ENCODE peak calls at places on chromosomes 5 and 9, in six cellular contexts. K is colonic mucosa, R is heart left ventricle, W is adrenal gland, U is AG04450, N is right cardiac atrium. G is an unnamed sample.

GRCh38 chr5:59335544-59335943 is 558.0 kb downstream of the PDE4D start:
- DNase-seq in U (no peak), N (no peak), W (no peak), K (no peak), R (no peak), G (no peak)

GRCh38 chr5:37774912-37775483 is 64.8 kb downstream of the GDNF start:
- DNase-seq in W (no peak), R (no peak), N (no peak), K (peak; percentile 23), U (no peak), G (no peak)

GRCh38 chr9:93461414-93461743 is 8.0 kb upstream of the FAM120AOS start:
- DNase-seq in N (no peak), K (no peak), W (no peak), R (no peak), U (no peak), G (no peak)

GRCh38 chr5:90111354-90112070 is 298.0 kb downstream of the CETN3 start:
- DNase-seq in U (no peak), N (no peak), K (no peak), R (no peak), W (no peak), G (no peak)

GRCh38 chr5:96615223-96615622 is 47.0 kb upstream of the CAST start:
- DNase-seq in R (no peak), K (no peak), N (peak; percentile 48), W (no peak), U (no peak), G (no peak)

GRCh38 chr9:69658987-69659677 is 13.0 kb downstream of the APBA1 start:
- DNase-seq in W (no peak), U (no peak), K (no peak), N (no peak), R (no peak), G (no peak)

GRCh38 chr9:70510157-70510770 is 95.8 kb upstream of the KLF9 start:
- DNase-seq in K (peak; percentile 59), W (peak; percentile 65), U (no peak), R (peak; percentile 35), N (peak; percentile 72), G (peak; percentile 65)

GRCh38 chr5:151707566-151707965 is 20.9 kb upstream of the SPARC start:
- DNase-seq in N (no peak), W (peak; percentile 50), R (peak; percentile 18), K (no peak), U (no peak), G (no peak)

GRCh38 chr5:4099401-4099800 is 503.8 kb downstream of the IRX1 start:
- DNase-seq in W (no peak), K (no peak), N (no peak), R (no peak), U (no peak), G (no peak)

GRCh38 chr9:135296783-135297715 is 182.5 kb upstream of the PPP1R26 start:
- DNase-seq in W (no peak), N (peak; percentile 26), R (no peak), U (no peak), K (no peak), G (no peak)

GRCh38 chr9:112299514-112299913 is 33.9 kb downstream of the PTBP3 start:
- DNase-seq in K (no peak), U (no peak), N (no peak), R (no peak), W (no peak), G (no peak)

GRCh38 chr5:115160975-115161475 is 8.7 kb downstream of the TRIM36 start:
- DNase-seq in U (no peak), N (no peak), R (no peak), K (no peak), W (no peak), G (no peak)

GRCh38 chr5:306011-306805 is 15.3 kb upstream of the AHRR start:
- DNase-seq in K (no peak), U (no peak), W (peak; percentile 45), N (no peak), R (no peak), G (no peak)

GRCh38 chr9:95211028-95211427 is 106.5 kb downstream of the FANCC start:
- DNase-seq in K (no peak), W (no peak), U (no peak), N (peak; percentile 57), R (no peak), G (no peak)

GRCh38 chr5:174457141-174457678 is 267.2 kb upstream of the MSX2 start:
- DNase-seq in R (no peak), W (no peak), K (no peak), N (peak; percentile 13), U (no peak), G (no peak)

GRCh38 chr5:121969660-121970295 is 8.0 kb downstream of the SRFBP1 start:
- DNase-seq in U (no peak), W (no peak), R (no peak), K (no peak), N (no peak), G (no peak)

GRCh38 chr5:65749956-65750355 is 28.0 kb downstream of the NLN start:
- DNase-seq in W (no peak), K (no peak), U (no peak), N (no peak), R (no peak), G (no peak)

GRCh38 chr5:157180374-157181264 is at the start of gene ITK:
- DNase-seq in R (no peak), U (no peak), N (no peak), W (no peak), K (no peak), G (no peak)

GRCh38 chr5:140182803-140183367 is 7.9 kb downstream of the CYSTM1 start:
- DNase-seq in N (peak; percentile 68), K (peak; percentile 64), R (peak; percentile 39), U (no peak), W (no peak), G (peak; percentile 28)

GRCh38 chr5:112161392-112161748 is 257.7 kb downstream of the EPB41L4A start:
- DNase-seq in W (no peak), U (no peak), N (no peak), R (no peak), K (no peak), G (no peak)

GRCh38 chr9:31394040-31394473 is 990.4 kb upstream of the ACO1 start:
- DNase-seq in K (no peak), U (no peak), W (no peak), N (no peak), R (no peak), G (no peak)

GRCh38 chr9:9874270-9874669 is 738.5 kb downstream of the PTPRD start:
- DNase-seq in N (no peak), R (no peak), W (no peak), U (no peak), K (no peak), G (no peak)

GRCh38 chr5:68778467-68778866 is 315.3 kb upstream of the SLC30A5 start:
- DNase-seq in K (no peak), U (no peak), R (no peak), N (no peak), W (no peak), G (no peak)

GRCh38 chr9:130868230-130868629 is 28.4 kb downstream of the QRFP start:
- DNase-seq in R (no peak), N (no peak), W (no peak), U (no peak), K (no peak), G (no peak)

GRCh38 chr5:36227046-36227445 is 14.7 kb downstream of the NADK2 start:
- DNase-seq in K (no peak), R (no peak), U (no peak), W (no peak), N (no peak), G (no peak)

GRCh38 chr9:32581512-32582143 is 8.7 kb upstream of the NDUFB6 start:
- DNase-seq in R (no peak), U (peak; percentile 29), K (peak; percentile 25), W (peak; percentile 67), N (no peak), G (no peak)

DNA sequence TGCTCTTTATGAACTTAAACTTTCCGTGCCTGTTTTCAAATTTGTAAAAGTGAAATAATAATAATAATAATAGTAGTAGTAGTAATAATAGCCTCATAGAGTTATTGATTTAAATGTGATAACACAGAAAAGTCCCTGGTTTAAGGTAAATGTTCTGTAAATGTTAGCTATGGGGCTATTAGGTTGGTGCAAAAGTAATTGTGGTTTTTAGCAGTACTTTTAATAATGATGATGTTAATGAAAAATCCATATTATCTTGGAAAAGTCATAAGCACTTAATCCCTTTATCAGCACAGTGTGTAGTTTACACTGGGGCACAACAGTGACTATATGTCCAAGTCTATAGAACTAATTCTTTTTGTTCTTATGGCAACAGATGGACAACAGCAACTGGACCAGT is at the start of gene OR1Q1:
- DNase-seq in R (no peak), K (no peak), U (no peak), W (no peak), N (no peak), G (no peak)
- H3K9me3 ChIP-seq in R (no peaks in the 10 kb centered on the region), K (no peaks in the 10 kb centered on the region), U (no peaks in the 10 kb centered on the region), W (no peaks in the 10 kb centered on the region), N (no peaks in the 10 kb centered on the region), G (peaks cover 5% of the 10 kb centered on the region)

GRCh38 chr5:141342773-141343172 is 856 bp upstream of the PCDHGA3 start:
- DNase-seq in R (no peak), U (no peak), W (no peak), N (no peak), K (no peak), G (no peak)

GRCh38 chr5:141343242-141343952 is at the start of gene PCDHGA3:
- DNase-seq in N (no peak), K (no peak), U (no peak), W (no peak), R (no peak), G (no peak)

GRCh38 chr5:141343953-141344463 is 379 bp downstream of the PCDHGA3 start:
- DNase-seq in N (no peak), W (no peak), U (no peak), K (no peak), R (no peak), G (no peak)

GRCh38 chr5:141338538-141339306 is at the start of gene PCDHGA2:
- DNase-seq in W (no peak), N (peak; percentile 66), U (no peak), R (no peak), K (no peak), G (no peak)
- H3K9me3 ChIP-seq in W (no peaks in the 10 kb centered on the region), N (peaks cover 7% of the 10 kb centered on the region), U (peaks cover 34% of the 10 kb centered on the region), R (peaks cover 99% of the 10 kb centered on the region), K (no peaks in the 10 kb centered on the region), G (peaks cover 23% of the 10 kb centered on the region)

DNA sequence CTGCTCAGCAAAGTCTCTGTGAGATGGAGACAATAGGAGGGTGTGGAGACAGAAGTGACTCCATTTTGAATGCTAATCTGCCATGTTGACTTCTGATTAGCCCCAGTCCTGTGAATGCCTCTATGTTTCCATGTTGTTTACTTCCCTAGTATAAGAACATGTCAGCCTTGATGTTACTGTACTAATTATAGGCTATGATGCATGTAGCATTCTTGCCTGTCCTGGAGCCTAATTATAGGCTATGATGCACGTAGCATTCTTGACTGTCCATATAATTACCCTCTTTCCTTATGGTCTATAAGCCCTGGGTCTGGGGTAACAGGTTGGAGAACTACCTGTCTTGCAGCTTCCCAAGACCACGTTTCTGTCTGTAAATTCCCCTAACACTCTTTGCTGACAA is 353.3 kb upstream of the CLINT1 start:
- DNase-seq in U (no peak), W (no peak), K (no peak), N (no peak), R (no peak), G (no peak)
- H3K9me3 ChIP-seq in U (no peaks in the 10 kb centered on the region), W (no peaks in the 10 kb centered on the region), K (no peaks in the 10 kb centered on the region), N (no peaks in the 10 kb centered on the region), R (peaks cover 9% of the 10 kb centered on the region), G (no peaks in the 10 kb centered on the region)

DNA sequence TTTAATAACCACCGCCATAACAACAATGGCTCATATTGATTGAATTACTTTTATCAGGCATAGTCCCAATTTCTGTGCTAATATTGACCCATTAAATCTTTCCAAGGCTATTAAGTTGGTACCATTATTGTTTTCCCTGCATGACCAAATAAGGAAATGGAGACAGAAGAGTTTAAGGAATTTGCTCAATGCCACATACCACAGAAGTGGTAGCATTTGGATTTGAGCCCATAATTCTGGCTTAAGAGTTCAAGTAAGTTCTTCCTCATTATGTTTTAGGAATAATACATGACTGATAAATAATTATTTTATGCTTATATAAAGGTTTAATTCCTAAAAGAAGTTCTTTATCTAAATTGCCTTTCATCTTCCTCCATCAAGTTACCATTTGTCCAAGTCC is 43.4 kb upstream of the HAPLN1 start:
- DNase-seq in N (no peak), W (no peak), K (no peak), U (no peak), R (no peak), G (no peak)
- H3K9me3 ChIP-seq in N (no peaks in the 10 kb centered on the region), W (no peaks in the 10 kb centered on the region), K (no peaks in the 10 kb centered on the region), U (no peaks in the 10 kb centered on the region), R (peaks cover 9% of the 10 kb centered on the region), G (no peaks in the 10 kb centered on the region)

G was measured in psoas muscle.